ENCODE peak calls at places on chromosomes 13 and 19, in eight cellular contexts. One of them, this sample, is unnamed.

GRCh38 chr13:75876371-75877050 is 240.4 kb downstream of the LMO7 start:
- DNase-seq in ureter: peak
- DNase-seq in stimulated activated CD4-positive, alpha-beta T cell treated with anti-CD3 and anti-CD28 coated beads, Interleukin-4, amount 100 ng/mL, for 48 hours: peak
- DNase-seq in GM03348: peak
- DNase-seq in fibroblast of lung: peak
- DNase-seq in RWPE2: no peak
- DNase-seq in stimulated activated CD8-positive, alpha-beta memory T cell treated with anti-CD3 and anti-CD28 coated beads, Interleukin-15, amount 100 ng/mL, for 4 hours: peak
- DNase-seq in thoracic aorta: no peak
- DNase-seq in this sample: peak

GRCh38 chr19:52398091-52398461 is 427 bp downstream of the ZNF528 start:
- DNase-seq in ureter: no peak
- DNase-seq in stimulated activated CD4-positive, alpha-beta T cell treated with anti-CD3 and anti-CD28 coated beads, Interleukin-4, amount 100 ng/mL, for 48 hours: no peak
- DNase-seq in GM03348: peak
- DNase-seq in fibroblast of lung: peak
- DNase-seq in RWPE2: no peak
- DNase-seq in stimulated activated CD8-positive, alpha-beta memory T cell treated with anti-CD3 and anti-CD28 coated beads, Interleukin-15, amount 100 ng/mL, for 4 hours: no peak
- DNase-seq in thoracic aorta: no peak
- DNase-seq in this sample: no peak

GRCh38 chr13:33817513-33817842 is 471 bp upstream of the RFC3 start:
- DNase-seq in ureter: no peak
- DNase-seq in stimulated activated CD4-positive, alpha-beta T cell treated with anti-CD3 and anti-CD28 coated beads, Interleukin-4, amount 100 ng/mL, for 48 hours: no peak
- DNase-seq in GM03348: peak
- DNase-seq in fibroblast of lung: peak
- DNase-seq in RWPE2: no peak
- DNase-seq in stimulated activated CD8-positive, alpha-beta memory T cell treated with anti-CD3 and anti-CD28 coated beads, Interleukin-15, amount 100 ng/mL, for 4 hours: no peak
- DNase-seq in thoracic aorta: no peak
- DNase-seq in this sample: no peak

GRCh38 chr19:6103217-6103644 is 7.1 kb downstream of the RFX2 start:
- DNase-seq in ureter: peak
- DNase-seq in stimulated activated CD4-positive, alpha-beta T cell treated with anti-CD3 and anti-CD28 coated beads, Interleukin-4, amount 100 ng/mL, for 48 hours: no peak
- DNase-seq in GM03348: peak
- DNase-seq in fibroblast of lung: peak
- DNase-seq in RWPE2: peak
- DNase-seq in stimulated activated CD8-positive, alpha-beta memory T cell treated with anti-CD3 and anti-CD28 coated beads, Interleukin-15, amount 100 ng/mL, for 4 hours: no peak
- DNase-seq in thoracic aorta: peak
- DNase-seq in this sample: no peak

GRCh38 chr13:112134150-112135075 is 67.5 kb downstream of the SOX1 start:
- DNase-seq in ureter: peak
- DNase-seq in stimulated activated CD4-positive, alpha-beta T cell treated with anti-CD3 and anti-CD28 coated beads, Interleukin-4, amount 100 ng/mL, for 48 hours: no peak
- DNase-seq in GM03348: no peak
- DNase-seq in fibroblast of lung: no peak
- DNase-seq in RWPE2: no peak
- DNase-seq in stimulated activated CD8-positive, alpha-beta memory T cell treated with anti-CD3 and anti-CD28 coated beads, Interleukin-15, amount 100 ng/mL, for 4 hours: no peak
- DNase-seq in thoracic aorta: no peak
- DNase-seq in this sample: no peak

GRCh38 chr19:10751109-10751972 is 33.5 kb downstream of the DNM2 start:
- DNase-seq in ureter: peak
- DNase-seq in stimulated activated CD4-positive, alpha-beta T cell treated with anti-CD3 and anti-CD28 coated beads, Interleukin-4, amount 100 ng/mL, for 48 hours: no peak
- DNase-seq in GM03348: peak
- DNase-seq in fibroblast of lung: no peak
- DNase-seq in RWPE2: no peak
- DNase-seq in stimulated activated CD8-positive, alpha-beta memory T cell treated with anti-CD3 and anti-CD28 coated beads, Interleukin-15, amount 100 ng/mL, for 4 hours: no peak
- DNase-seq in thoracic aorta: no peak
- DNase-seq in this sample: no peak

GRCh38 chr19:28208745-28209144 is 1004.2 kb downstream of the UQCRFS1 start:
- DNase-seq in ureter: no peak
- DNase-seq in stimulated activated CD4-positive, alpha-beta T cell treated with anti-CD3 and anti-CD28 coated beads, Interleukin-4, amount 100 ng/mL, for 48 hours: no peak
- DNase-seq in GM03348: no peak
- DNase-seq in fibroblast of lung: peak
- DNase-seq in RWPE2: no peak
- DNase-seq in stimulated activated CD8-positive, alpha-beta memory T cell treated with anti-CD3 and anti-CD28 coated beads, Interleukin-15, amount 100 ng/mL, for 4 hours: no peak
- DNase-seq in thoracic aorta: no peak
- DNase-seq in this sample: no peak

GRCh38 chr13:113495494-113496251 is 5.2 kb upstream of the DCUN1D2 start:
- DNase-seq in ureter: no peak
- DNase-seq in stimulated activated CD4-positive, alpha-beta T cell treated with anti-CD3 and anti-CD28 coated beads, Interleukin-4, amount 100 ng/mL, for 48 hours: no peak
- DNase-seq in GM03348: no peak
- DNase-seq in fibroblast of lung: peak
- DNase-seq in RWPE2: no peak
- DNase-seq in stimulated activated CD8-positive, alpha-beta memory T cell treated with anti-CD3 and anti-CD28 coated beads, Interleukin-15, amount 100 ng/mL, for 4 hours: no peak
- DNase-seq in thoracic aorta: no peak
- DNase-seq in this sample: no peak

GRCh38 chr19:8355631-8356402 is 8.1 kb upstream of the ANGPTL4 start:
- DNase-seq in ureter: no peak
- DNase-seq in stimulated activated CD4-positive, alpha-beta T cell treated with anti-CD3 and anti-CD28 coated beads, Interleukin-4, amount 100 ng/mL, for 48 hours: no peak
- DNase-seq in GM03348: peak
- DNase-seq in fibroblast of lung: peak
- DNase-seq in RWPE2: peak
- DNase-seq in stimulated activated CD8-positive, alpha-beta memory T cell treated with anti-CD3 and anti-CD28 coated beads, Interleukin-15, amount 100 ng/mL, for 4 hours: no peak
- DNase-seq in thoracic aorta: peak
- DNase-seq in this sample: no peak

GRCh38 chr13:114015608-114016295 is 41.9 kb upstream of the C13orf46 start:
- DNase-seq in ureter: no peak
- DNase-seq in stimulated activated CD4-positive, alpha-beta T cell treated with anti-CD3 and anti-CD28 coated beads, Interleukin-4, amount 100 ng/mL, for 48 hours: no peak
- DNase-seq in GM03348: no peak
- DNase-seq in fibroblast of lung: no peak
- DNase-seq in RWPE2: no peak
- DNase-seq in stimulated activated CD8-positive, alpha-beta memory T cell treated with anti-CD3 and anti-CD28 coated beads, Interleukin-15, amount 100 ng/mL, for 4 hours: no peak
- DNase-seq in thoracic aorta: no peak
- DNase-seq in this sample: no peak

GRCh38 chr13:83048419-83048818 is 833.9 kb downstream of the SLITRK1 start:
- DNase-seq in ureter: no peak
- DNase-seq in stimulated activated CD4-positive, alpha-beta T cell treated with anti-CD3 and anti-CD28 coated beads, Interleukin-4, amount 100 ng/mL, for 48 hours: no peak
- DNase-seq in GM03348: peak
- DNase-seq in fibroblast of lung: peak
- DNase-seq in RWPE2: no peak
- DNase-seq in stimulated activated CD8-positive, alpha-beta memory T cell treated with anti-CD3 and anti-CD28 coated beads, Interleukin-15, amount 100 ng/mL, for 4 hours: no peak
- DNase-seq in thoracic aorta: no peak
- DNase-seq in this sample: no peak

GRCh38 chr13:43965446-43965845 is 85.7 kb downstream of the LACC1 start:
- DNase-seq in ureter: no peak
- DNase-seq in stimulated activated CD4-positive, alpha-beta T cell treated with anti-CD3 and anti-CD28 coated beads, Interleukin-4, amount 100 ng/mL, for 48 hours: no peak
- DNase-seq in GM03348: no peak
- DNase-seq in fibroblast of lung: no peak
- DNase-seq in RWPE2: no peak
- DNase-seq in stimulated activated CD8-positive, alpha-beta memory T cell treated with anti-CD3 and anti-CD28 coated beads, Interleukin-15, amount 100 ng/mL, for 4 hours: no peak
- DNase-seq in thoracic aorta: no peak
- DNase-seq in this sample: no peak

GRCh38 chr19:55696301-55697068 is 21.5 kb downstream of the EPN1 start:
- DNase-seq in ureter: no peak
- DNase-seq in stimulated activated CD4-positive, alpha-beta T cell treated with anti-CD3 and anti-CD28 coated beads, Interleukin-4, amount 100 ng/mL, for 48 hours: no peak
- DNase-seq in GM03348: no peak
- DNase-seq in fibroblast of lung: no peak
- DNase-seq in RWPE2: no peak
- DNase-seq in stimulated activated CD8-positive, alpha-beta memory T cell treated with anti-CD3 and anti-CD28 coated beads, Interleukin-15, amount 100 ng/mL, for 4 hours: no peak
- DNase-seq in thoracic aorta: no peak
- DNase-seq in this sample: no peak

GRCh38 chr19:6718741-6719539 is 1.5 kb downstream of the C3 start:
- DNase-seq in ureter: no peak
- DNase-seq in stimulated activated CD4-positive, alpha-beta T cell treated with anti-CD3 and anti-CD28 coated beads, Interleukin-4, amount 100 ng/mL, for 48 hours: no peak
- DNase-seq in GM03348: peak
- DNase-seq in fibroblast of lung: no peak
- DNase-seq in RWPE2: no peak
- DNase-seq in stimulated activated CD8-positive, alpha-beta memory T cell treated with anti-CD3 and anti-CD28 coated beads, Interleukin-15, amount 100 ng/mL, for 4 hours: no peak
- DNase-seq in thoracic aorta: no peak
- DNase-seq in this sample: peak

GRCh38 chr13:99378985-99379734 is 72.0 kb upstream of the GPR183 start:
- DNase-seq in ureter: no peak
- DNase-seq in stimulated activated CD4-positive, alpha-beta T cell treated with anti-CD3 and anti-CD28 coated beads, Interleukin-4, amount 100 ng/mL, for 48 hours: no peak
- DNase-seq in GM03348: no peak
- DNase-seq in fibroblast of lung: no peak
- DNase-seq in RWPE2: no peak
- DNase-seq in stimulated activated CD8-positive, alpha-beta memory T cell treated with anti-CD3 and anti-CD28 coated beads, Interleukin-15, amount 100 ng/mL, for 4 hours: no peak
- DNase-seq in thoracic aorta: no peak
- DNase-seq in this sample: no peak

GRCh38 chr19:4553092-4553695 is 6.3 kb downstream of the SEMA6B start:
- DNase-seq in ureter: no peak
- DNase-seq in stimulated activated CD4-positive, alpha-beta T cell treated with anti-CD3 and anti-CD28 coated beads, Interleukin-4, amount 100 ng/mL, for 48 hours: no peak
- DNase-seq in GM03348: no peak
- DNase-seq in fibroblast of lung: no peak
- DNase-seq in RWPE2: no peak
- DNase-seq in stimulated activated CD8-positive, alpha-beta memory T cell treated with anti-CD3 and anti-CD28 coated beads, Interleukin-15, amount 100 ng/mL, for 4 hours: no peak
- DNase-seq in thoracic aorta: no peak
- DNase-seq in this sample: no peak

GRCh38 chr13:97496511-97496910 is 62.5 kb downstream of the RAP2A start:
- DNase-seq in ureter: no peak
- DNase-seq in stimulated activated CD4-positive, alpha-beta T cell treated with anti-CD3 and anti-CD28 coated beads, Interleukin-4, amount 100 ng/mL, for 48 hours: no peak
- DNase-seq in GM03348: no peak
- DNase-seq in fibroblast of lung: no peak
- DNase-seq in RWPE2: no peak
- DNase-seq in stimulated activated CD8-positive, alpha-beta memory T cell treated with anti-CD3 and anti-CD28 coated beads, Interleukin-15, amount 100 ng/mL, for 4 hours: no peak
- DNase-seq in thoracic aorta: no peak
- DNase-seq in this sample: no peak

This sample was measured in CMK.